ENCODE peak calls at places on chromosomes 11 and 22, in four cellular contexts. M, W, Y and E are unnamed samples.

GRCh38 chr11:68271023-68271780 is 571 bp downstream of the C11orf24 start:
- DNase-seq in Y (no peak), M (peak), W (peak), E (no peak)

GRCh38 chr22:45503816-45504702 is 1.4 kb downstream of the FBLN1 start:
- DNase-seq in M (peak), W (no peak), Y (no peak), E (no peak)

GRCh38 chr11:1476946-1477736 is 9.4 kb downstream of the MOB2 start:
- DNase-seq in M (no peak), Y (no peak), W (no peak), E (no peak)

GRCh38 chr11:47524200-47524874 is 28.6 kb downstream of the CELF1 start:
- DNase-seq in M (no peak), Y (no peak), W (no peak), E (no peak)

GRCh38 chr22:17035246-17035645 is 27.2 kb upstream of the GAB4 start:
- DNase-seq in W (no peak), Y (no peak), M (no peak), E (no peak)

GRCh38 chr11:33899383-33900037 is 7.6 kb upstream of the LMO2 start:
- DNase-seq in Y (peak), M (no peak), W (no peak), E (no peak)

GRCh38 chr11:123186291-123186690 is 8.8 kb downstream of the CLMP start:
- DNase-seq in Y (no peak), W (no peak), M (no peak), E (no peak)

GRCh38 chr11:133948711-133949110 is 8.1 kb downstream of the IGSF9B start:
- DNase-seq in W (no peak), M (no peak), Y (no peak), E (no peak)

GRCh38 chr11:117097567-117098268 is 510 bp downstream of the SIK3 start:
- DNase-seq in W (peak), Y (peak), M (peak), E (peak)

GRCh38 chr11:1351278-1351937 is 38.3 kb upstream of the BRSK2 start:
- DNase-seq in M (peak), Y (no peak), W (no peak), E (no peak)

GRCh38 chr11:7968686-7969085 is 3.4 kb upstream of the NLRP10 start:
- DNase-seq in W (no peak), M (no peak), Y (no peak), E (no peak)

GRCh38 chr11:132472411-132473205 is 1059.7 kb downstream of the OPCML start:
- DNase-seq in Y (no peak), M (no peak), W (no peak), E (no peak)

GRCh38 chr11:88338223-88338661 is 706 bp upstream of the CTSC start:
- DNase-seq in Y (no peak), M (peak), W (no peak), E (no peak)

GRCh38 chr22:48316245-48316875 is 1511.3 kb downstream of the BRD1 start:
- DNase-seq in M (no peak), W (no peak), Y (peak), E (no peak)

GRCh38 chr11:115197433-115197832 is 306.8 kb downstream of the CADM1 start:
- DNase-seq in Y (no peak), W (no peak), M (no peak), E (no peak)

GRCh38 chr11:70944636-70945035 is 307.7 kb downstream of the SHANK2 start:
- DNase-seq in Y (no peak), W (no peak), M (no peak), E (no peak)

GRCh38 chr22:20956258-20957117 is 10.6 kb upstream of the AIFM3 start:
- DNase-seq in Y (no peak), W (no peak), M (peak), E (no peak)

GRCh38 chr11:86230196-86230813 is 14.2 kb upstream of the EED start:
- DNase-seq in Y (no peak), M (peak), W (no peak), E (no peak)

GRCh38 chr22:22818861-22819855 is 68.5 kb upstream of the IGLL5 start:
- DNase-seq in M (no peak), W (no peak), Y (no peak), E (peak)

GRCh38 chr11:99968336-99968735 is 718.8 kb upstream of the ARHGAP42 start:
- DNase-seq in Y (no peak), W (no peak), M (no peak), E (no peak)

GRCh38 chr22:47022075-47022473 is 259.6 kb downstream of the TBC1D22A start:
- DNase-seq in Y (no peak), M (peak), W (no peak), E (no peak)

GRCh38 chr22:49936018-49936972 is 17.9 kb downstream of the CRELD2 start:
- DNase-seq in W (no peak), M (peak), Y (peak), E (no peak)

GRCh38 chr11:74735566-74735965 is 4.3 kb upstream of the CHRDL2 start:
- DNase-seq in Y (no peak), M (no peak), W (no peak), E (no peak)

GRCh38 chr22:35051034-35051535 is 14.9 kb upstream of the ISX start:
- DNase-seq in Y (no peak), W (no peak), M (no peak), E (no peak)

GRCh38 chr11:65041206-65042035 is at the start of gene SAC3D1:
- DNase-seq in W (peak), Y (no peak), M (peak), E (no peak)

DNA sequence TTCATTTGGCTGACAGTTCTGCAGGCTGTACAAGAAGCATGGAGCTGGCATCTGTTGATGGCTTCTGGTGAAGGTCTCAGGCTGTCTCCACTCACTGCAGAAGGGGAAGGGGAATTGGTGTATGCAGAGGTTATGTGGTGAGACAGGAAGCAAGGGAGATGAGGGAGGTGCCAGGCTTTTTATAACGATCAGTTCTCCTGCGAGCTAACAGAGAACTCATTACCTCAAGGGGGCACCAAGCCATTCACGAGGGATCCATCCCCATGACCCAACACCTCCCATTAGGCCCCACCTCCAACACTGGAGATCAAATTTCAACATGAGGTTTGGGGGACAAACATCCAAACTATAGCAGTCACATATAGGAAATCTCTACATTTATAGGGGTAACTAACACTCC is 38.7 kb upstream of the E2F8 start:
- DNase-seq in M (no peak), Y (no peak), W (no peak), E (no peak)
- TF ChIP-seq CTCF in M (no peak), Y (no peak), W (no peak), E (no peak)

GRCh38 chr22:24510694-24511625 is 15.8 kb downstream of the UPB1 start:
- DNase-seq in M (peak), W (no peak), Y (no peak), E (no peak)

GRCh38 chr22:24506802-24507438 is 11.8 kb downstream of the UPB1 start:
- DNase-seq in Y (no peak), M (peak), W (no peak), E (no peak)

GRCh38 chr22:24503851-24504170 is 8.7 kb downstream of the UPB1 start:
- DNase-seq in W (no peak), Y (no peak), M (peak), E (no peak)

GRCh38 chr22:24505337-24505736 is 10.2 kb downstream of the UPB1 start:
- DNase-seq in Y (no peak), M (peak), W (no peak), E (no peak)

DNA sequence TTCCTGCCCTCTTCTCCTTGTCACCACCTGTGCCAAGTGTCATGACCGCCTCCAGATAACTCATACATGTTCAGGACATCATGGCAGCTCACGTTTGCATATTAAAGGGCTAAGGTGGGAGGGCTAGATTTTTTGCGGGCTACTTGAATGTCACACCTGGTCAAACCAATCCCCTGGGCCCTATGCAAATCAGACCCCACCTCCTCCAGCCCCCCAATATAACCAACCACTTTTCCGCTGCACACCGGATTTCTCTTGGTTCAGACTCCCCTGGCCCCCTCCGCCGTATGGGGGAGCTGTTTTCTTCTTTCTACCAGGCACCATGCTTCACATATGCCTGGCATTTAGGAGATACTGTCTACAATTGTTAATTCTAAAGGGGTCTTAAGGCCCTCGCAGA is 12.6 kb downstream of the UPB1 start:
- DNase-seq in Y (no peak), M (peak), W (no peak), E (no peak)
- TF ChIP-seq CTCF in Y (no peak), M (no peak), W (no peak), E (no peak)

DNA sequence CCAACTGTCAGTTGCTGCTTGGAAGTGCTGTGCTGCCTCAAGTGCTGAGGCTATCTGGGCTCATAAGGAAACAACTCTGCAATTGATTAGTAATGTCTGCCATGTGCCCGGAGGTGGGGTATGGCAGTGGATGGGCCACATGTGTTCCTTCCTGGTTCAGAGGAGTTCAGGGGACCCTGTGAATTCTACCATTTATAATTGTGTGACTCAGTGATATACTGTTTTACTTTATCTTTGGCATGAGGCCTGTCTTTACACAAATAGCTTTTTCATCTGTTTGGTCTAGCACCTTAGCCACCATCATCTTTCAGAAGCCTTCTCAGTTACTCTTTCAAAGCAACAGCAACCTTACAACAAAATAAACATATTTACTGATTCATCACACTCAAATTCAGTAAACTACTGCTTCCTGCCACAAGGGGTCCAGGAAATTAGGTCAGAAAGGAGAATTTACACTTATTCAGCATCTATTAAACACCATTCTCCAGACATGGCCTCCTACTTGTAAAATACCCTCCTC is 20.9 kb downstream of the DKK3 start:
- DNase-seq in Y (no peak), M (no peak), W (no peak), E (no peak)
- TF ChIP-seq CTCF in Y (peak), M (peak), W (peak), E (peak)

DNA sequence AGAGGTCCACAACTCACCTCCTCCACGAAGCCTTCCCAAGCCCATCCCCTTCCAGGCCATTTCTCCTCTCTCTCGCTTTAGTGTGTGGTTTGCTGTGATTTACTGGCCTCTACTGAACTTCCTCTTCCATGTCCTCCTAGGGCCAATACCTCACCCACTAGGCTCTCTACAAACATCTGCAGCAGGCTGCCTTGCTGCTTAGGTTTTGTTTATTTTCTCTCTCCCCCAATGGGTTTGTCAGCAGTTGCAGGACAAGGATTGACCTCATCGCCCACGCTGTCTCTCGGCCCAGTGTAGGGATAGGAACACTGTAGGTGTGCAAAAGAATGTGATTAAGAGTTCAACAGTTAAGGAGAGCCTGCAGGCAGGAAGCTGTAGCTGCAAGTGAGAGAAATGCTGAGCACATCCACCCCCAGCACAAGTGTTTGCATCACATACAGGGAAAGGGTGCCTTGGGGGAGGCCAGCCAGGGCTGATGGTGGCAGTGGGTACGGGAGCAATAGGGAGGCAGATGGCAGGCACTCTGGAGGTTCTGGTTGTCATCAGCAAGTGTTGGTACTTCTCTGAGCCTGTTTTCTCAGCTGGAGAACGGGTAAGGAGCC is 1.4 kb downstream of the PC start:
- DNase-seq in W (no peak), Y (no peak), M (no peak), E (no peak)
- TF ChIP-seq CTCF in W (peak), Y (no peak), M (no peak), E (peak)

GRCh38 chr11:105456950-105457349 is 152.9 kb upstream of the GRIA4 start:
- DNase-seq in M (no peak), Y (no peak), W (no peak), E (no peak)
- TF ChIP-seq CTCF in M (peak), Y (no peak), W (no peak), E (no peak)

DNA sequence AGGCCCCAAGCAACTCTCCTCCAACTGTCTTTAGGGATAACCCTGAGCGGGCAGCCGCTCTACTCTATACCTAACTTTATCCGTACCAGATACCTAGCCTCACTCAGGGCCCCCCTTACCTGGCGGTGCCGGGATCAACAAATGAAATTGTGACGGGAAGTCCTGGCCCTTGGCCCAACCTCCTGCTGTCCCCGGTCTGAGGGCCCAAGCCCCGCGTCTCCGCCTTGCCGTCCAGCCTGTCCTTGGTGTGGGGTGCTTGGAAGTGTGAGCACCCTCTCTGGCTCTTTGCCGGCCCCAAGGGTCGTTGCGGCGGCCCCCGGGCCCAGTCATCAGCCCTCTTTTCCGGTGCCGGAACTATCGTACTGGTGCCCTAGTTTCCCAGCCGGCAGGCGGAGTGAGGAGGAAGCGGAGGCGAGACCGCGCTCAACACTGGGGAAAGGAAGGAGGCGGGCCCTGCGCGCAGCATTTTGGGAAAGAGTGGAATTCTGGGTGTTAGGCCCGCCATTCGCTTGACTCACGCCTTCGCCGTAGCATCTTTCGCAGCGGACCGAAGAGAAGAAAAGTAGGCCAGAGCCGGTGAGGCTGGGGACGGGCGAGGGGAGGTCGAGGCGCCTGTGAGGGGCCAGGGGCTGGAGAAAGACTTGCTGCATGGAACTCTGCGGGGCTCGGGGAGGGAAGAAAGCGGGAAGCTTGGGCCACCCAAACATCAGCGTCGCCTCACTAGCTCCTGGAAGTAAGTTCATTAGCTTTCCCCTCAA is at the start of gene SNRPD3:
- DNase-seq in W (peak), M (peak), Y (peak), E (peak)
- TF ChIP-seq CTCF in W (no peak), M (peak), Y (no peak), E (peak)

GRCh38 chr11:5291207-5291838 is 10.4 kb downstream of the OR51B4 start:
- DNase-seq in Y (no peak), M (no peak), W (no peak), E (no peak)
- TF ChIP-seq CTCF in Y (no peak), M (peak), W (peak), E (peak)

DNA sequence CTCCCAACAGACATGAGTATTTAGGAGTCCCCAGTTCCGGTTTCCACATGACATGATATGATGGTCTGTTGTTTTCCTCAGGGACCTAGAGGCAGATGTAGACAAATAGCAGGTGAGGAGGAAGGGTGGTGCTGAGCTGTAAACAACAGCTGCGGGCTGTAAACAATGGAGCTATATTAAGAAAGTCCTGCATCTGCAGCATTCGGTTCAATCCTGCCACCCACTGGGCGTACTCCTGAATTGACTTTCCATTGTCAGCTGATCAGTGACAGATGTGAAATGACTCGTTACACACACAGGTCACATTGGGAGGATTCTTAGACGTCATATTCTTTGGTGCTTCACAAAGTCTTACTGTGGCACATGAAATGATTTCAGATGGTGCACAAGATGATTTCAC is 26.8 kb upstream of the RAG1 start:
- DNase-seq in M (no peak), W (no peak), Y (no peak), E (no peak)
- TF ChIP-seq CTCF in M (peak), W (no peak), Y (no peak), E (peak)